ENCODE peak calls at places on chromosomes 7 and 10, in four cellular contexts. K is fibroblast of mammary gland, R is OCI-M1, S is T1000. C is an unnamed sample.

GRCh38 chr10:58920655-58921003 is 255.8 kb upstream of the PHYHIPL start:
- DNase-seq in K (no peak), R (no peak), S (no peak), C (no peak)

GRCh38 chr10:31146496-31147219 is 115.0 kb upstream of the ZNF438 start:
- DNase-seq in S (peak; percentile 31), R (no peak), K (peak; percentile 84), C (peak; percentile 92)

GRCh38 chr10:52801951-52802350 is 29.4 kb upstream of the MBL2 start:
- DNase-seq in R (no peak), S (no peak), K (no peak), C (no peak)

GRCh38 chr7:157703534-157704195 is 366.9 kb downstream of the DNAJB6 start:
- DNase-seq in R (no peak), K (no peak), S (no peak), C (no peak)

GRCh38 chr10:107409517-107409916 is 245.0 kb upstream of the SORCS1 start:
- DNase-seq in K (peak; percentile 33), S (no peak), R (peak; percentile 75), C (peak; percentile 3)

GRCh38 chr10:86079088-86079487 is 287.5 kb downstream of the GRID1 start:
- DNase-seq in R (no peak), K (peak; percentile 52), S (peak; percentile 23), C (no peak)

GRCh38 chr7:39934132-39934531 is 15.9 kb upstream of the CDK13 start:
- DNase-seq in S (no peak), K (no peak), R (no peak), C (no peak)

GRCh38 chr7:26864309-26865093 is at the start of gene SKAP2:
- DNase-seq in K (peak; percentile 99), S (peak; percentile 97), R (peak; percentile 97), C (peak; percentile 99)

GRCh38 chr7:42960762-42961161 is 28.6 kb downstream of the MRPL32 start:
- DNase-seq in R (no peak), K (no peak), S (no peak), C (no peak)

GRCh38 chr7:94514140-94514889 is 4.7 kb downstream of the CASD1 start:
- DNase-seq in K (no peak), S (no peak), R (no peak), C (peak; percentile 8)

GRCh38 chr7:22156205-22156604 is 200.7 kb downstream of the RAPGEF5 start:
- DNase-seq in S (peak; percentile 39), R (peak; percentile 18), K (peak; percentile 79), C (no peak)

GRCh38 chr10:62433181-62433692 is 59.1 kb downstream of the ZNF365 start:
- DNase-seq in S (peak; percentile 65), K (peak; percentile 99), R (peak; percentile 62), C (no peak)

GRCh38 chr7:50266893-50267386 is 37.6 kb upstream of the IKZF1 start:
- DNase-seq in K (no peak), R (peak; percentile 71), S (no peak), C (peak; percentile 89)

GRCh38 chr7:32206987-32207386 is 136.8 kb upstream of the PDE1C start:
- DNase-seq in S (no peak), R (peak; percentile 2), K (peak; percentile 14), C (peak; percentile 3)

GRCh38 chr10:12588091-12588850 is 238.9 kb downstream of the CAMK1D start:
- DNase-seq in K (no peak), R (no peak), S (no peak), C (no peak)

GRCh38 chr7:98400538-98401427 is at the start of gene BAIAP2L1:
- DNase-seq in R (no peak), S (peak; percentile 61), K (peak; percentile 29), C (peak; percentile 78)

GRCh38 chr10:10626734-10627133 is 390.9 kb upstream of the CELF2 start:
- DNase-seq in S (no peak), K (no peak), R (no peak), C (no peak)

C was measured in KBM-7.